ENCODE peak calls at places on chromosome 20, in nine cellular contexts. D is cardiac muscle cell, Z is neural progenitor cell, B is aorta, M is OCI-LY7, G is heart left ventricle, E is tibial nerve, J is A549, Q is PC-9. U is an unnamed sample.

GRCh38 chr20:38885357-38885756 is 40.9 kb upstream of the FAM83D start:
- DNase-seq in D (no peak), Z (no peak), B (no peak), M (no peak), G (no peak), E (no peak), J (no peak), Q (no peak), U (no peak)

GRCh38 chr20:36311854-36312723 is 6.0 kb downstream of the DLGAP4 start:
- DNase-seq in D (no peak), Z (no peak), B (peak), M (no peak), G (no peak), E (no peak), J (no peak), Q (no peak), U (peak)

GRCh38 chr20:36932476-36933426 is 18.8 kb downstream of the SAMHD1 start:
- DNase-seq in D (peak), Z (no peak), B (no peak), M (no peak), G (no peak), E (no peak), J (no peak), Q (peak), U (no peak)

GRCh38 chr20:39433461-39433860 is 471.3 kb downstream of the DHX35 start:
- DNase-seq in D (no peak), Z (no peak), B (no peak), M (no peak), G (no peak), E (no peak), J (no peak), Q (no peak), U (no peak)

GRCh38 chr20:15528386-15529111 is 1044.7 kb downstream of the KIF16B start:
- DNase-seq in D (no peak), Z (no peak), B (no peak), M (no peak), G (no peak), E (no peak), J (no peak), Q (no peak), U (peak)

GRCh38 chr20:25038103-25038410 is 19.9 kb downstream of the ACSS1 start:
- DNase-seq in D (no peak), Z (no peak), B (no peak), M (no peak), G (no peak), E (no peak), J (no peak), Q (no peak), U (no peak)

GRCh38 chr20:62891111-62891510 is 29.5 kb upstream of the TCFL5 start:
- DNase-seq in D (no peak), Z (no peak), B (no peak), M (no peak), G (no peak), E (no peak), J (no peak), Q (no peak), U (no peak)

GRCh38 chr20:49161428-49162152 is 26.5 kb downstream of the STAU1 start:
- DNase-seq in D (no peak), Z (no peak), B (no peak), M (no peak), G (no peak), E (no peak), J (no peak), Q (no peak), U (no peak)

GRCh38 chr20:18154342-18154741 is 16.7 kb downstream of the KAT14 start:
- DNase-seq in D (no peak), Z (no peak), B (no peak), M (no peak), G (no peak), E (no peak), J (no peak), Q (no peak), U (no peak)

GRCh38 chr20:53608456-53609413 is 15.1 kb upstream of the ZNF217 start:
- DNase-seq in D (peak), Z (no peak), B (peak), M (no peak), G (no peak), E (no peak), J (no peak), Q (no peak), U (no peak)

GRCh38 chr20:23050847-23051627 is 1.6 kb upstream of the THBD start:
- DNase-seq in D (peak), Z (peak), B (peak), M (no peak), G (peak), E (peak), J (peak), Q (peak), U (peak)

GRCh38 chr20:19566226-19566960 is 191.7 kb upstream of the RIN2 start:
- DNase-seq in D (peak), Z (no peak), B (no peak), M (no peak), G (no peak), E (no peak), J (no peak), Q (no peak), U (no peak)

GRCh38 chr20:17681741-17682102 is 320 bp downstream of the RRBP1 start:
- DNase-seq in D (no peak), Z (no peak), B (no peak), M (no peak), G (no peak), E (no peak), J (no peak), Q (no peak), U (no peak)

GRCh38 chr20:57263767-57264150 is 2.7 kb downstream of the BMP7 start:
- DNase-seq in D (no peak), Z (no peak), B (no peak), M (no peak), G (no peak), E (no peak), J (no peak), Q (no peak), U (no peak)
- H3K4me3 ChIP-seq in D (peak), Z (peak), B (no peak), M (peak), G (no peak), E (no peak), J (no peak), Q (no peak), U (no peak)

DNA sequence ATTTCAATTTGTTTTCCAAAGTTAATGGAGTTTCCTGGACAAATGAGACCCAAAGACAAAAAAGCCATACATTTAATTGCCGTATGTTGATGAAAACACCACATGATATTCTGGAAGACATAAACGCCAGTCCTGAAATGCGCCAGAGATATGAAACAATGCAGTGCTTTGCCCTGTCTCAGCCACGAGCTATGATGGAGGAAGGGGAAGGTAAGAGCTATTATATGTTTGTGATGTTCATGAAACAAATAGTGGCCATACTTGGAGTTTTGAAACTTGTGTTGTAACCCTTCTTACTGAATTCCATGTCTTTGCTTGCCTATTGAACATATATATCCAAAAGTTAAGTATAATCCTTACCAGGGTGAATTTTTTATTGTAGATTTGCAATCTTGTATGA is 125.9 kb downstream of the NCOA3 start:
- DNase-seq in D (no peak), Z (no peak), B (no peak), M (no peak), G (no peak), E (no peak), J (no peak), Q (no peak), U (no peak)
- H3K4me3 ChIP-seq in D (no peak), Z (no peak), B (no peak), M (no peak), G (no peak), E (no peak), J (no peak), Q (no peak), U (no peak)

GRCh38 chr20:51457281-51457932 is 85.1 kb downstream of the NFATC2 start:
- DNase-seq in D (peak), Z (peak), B (peak), M (peak), G (peak), E (no peak), J (peak), Q (peak), U (peak)

GRCh38 chr20:51454250-51454865 is 88.2 kb downstream of the NFATC2 start:
- DNase-seq in D (no peak), Z (no peak), B (no peak), M (no peak), G (no peak), E (no peak), J (no peak), Q (no peak), U (no peak)

GRCh38 chr20:51460163-51460562 is 82.4 kb downstream of the NFATC2 start:
- DNase-seq in D (no peak), Z (no peak), B (no peak), M (no peak), G (no peak), E (no peak), J (no peak), Q (no peak), U (no peak)

GRCh38 chr20:51458751-51459439 is 83.6 kb downstream of the NFATC2 start:
- DNase-seq in D (no peak), Z (no peak), B (no peak), M (no peak), G (no peak), E (no peak), J (no peak), Q (no peak), U (no peak)

DNA sequence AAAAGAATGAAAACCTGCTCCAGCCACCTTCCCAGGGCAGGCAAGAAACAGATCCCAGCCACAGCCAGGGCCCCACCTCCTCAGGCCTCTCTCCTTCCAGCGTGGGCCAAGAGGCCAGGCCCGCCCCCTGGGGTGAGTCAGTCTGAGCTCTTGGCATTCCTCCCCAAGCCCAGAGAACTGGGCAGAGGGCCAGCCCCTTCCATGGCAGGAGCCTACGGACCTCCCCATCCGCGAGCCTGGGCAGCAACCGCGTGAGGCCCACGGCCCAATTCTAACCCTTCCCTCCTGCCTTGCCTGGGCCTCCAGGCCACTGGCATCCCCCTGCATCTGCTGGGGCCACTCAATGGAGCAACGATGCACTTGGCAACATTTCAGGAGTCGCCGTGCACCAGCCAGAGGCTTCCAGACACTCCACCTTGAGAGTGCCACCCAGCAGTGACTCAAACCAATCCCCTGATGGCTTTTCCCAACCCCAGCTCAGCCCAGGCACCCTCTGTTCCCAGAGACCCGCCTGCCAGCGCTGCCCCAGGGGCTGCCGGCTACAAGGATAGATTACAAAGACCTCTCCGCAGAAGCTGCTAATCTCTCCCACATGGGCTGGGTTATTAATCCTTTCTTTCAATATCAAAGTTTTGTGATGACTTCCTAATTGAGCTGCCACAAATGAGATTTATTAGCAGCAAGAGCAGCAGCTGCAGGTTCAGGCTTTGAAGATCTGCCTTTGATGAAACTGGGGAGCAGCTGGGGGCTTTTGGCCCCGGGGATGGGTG is 85.8 kb downstream of the NFATC2 start:
- DNase-seq in D (peak), Z (peak), B (peak), M (no peak), G (peak), E (peak), J (peak), Q (peak), U (peak)
- H3K4me3 ChIP-seq in D (no peak), Z (no peak), B (no peak), M (no peak), G (no peak), E (peak), J (peak), Q (peak), U (no peak)

GRCh38 chr20:51695574-51696303 is 72.5 kb downstream of the ATP9A start:
- DNase-seq in D (peak), Z (no peak), B (no peak), M (no peak), G (no peak), E (no peak), J (peak), Q (peak), U (no peak)
- H3K4me3 ChIP-seq in D (no peak), Z (peak), B (no peak), M (peak), G (no peak), E (no peak), J (no peak), Q (no peak), U (no peak)

DNA sequence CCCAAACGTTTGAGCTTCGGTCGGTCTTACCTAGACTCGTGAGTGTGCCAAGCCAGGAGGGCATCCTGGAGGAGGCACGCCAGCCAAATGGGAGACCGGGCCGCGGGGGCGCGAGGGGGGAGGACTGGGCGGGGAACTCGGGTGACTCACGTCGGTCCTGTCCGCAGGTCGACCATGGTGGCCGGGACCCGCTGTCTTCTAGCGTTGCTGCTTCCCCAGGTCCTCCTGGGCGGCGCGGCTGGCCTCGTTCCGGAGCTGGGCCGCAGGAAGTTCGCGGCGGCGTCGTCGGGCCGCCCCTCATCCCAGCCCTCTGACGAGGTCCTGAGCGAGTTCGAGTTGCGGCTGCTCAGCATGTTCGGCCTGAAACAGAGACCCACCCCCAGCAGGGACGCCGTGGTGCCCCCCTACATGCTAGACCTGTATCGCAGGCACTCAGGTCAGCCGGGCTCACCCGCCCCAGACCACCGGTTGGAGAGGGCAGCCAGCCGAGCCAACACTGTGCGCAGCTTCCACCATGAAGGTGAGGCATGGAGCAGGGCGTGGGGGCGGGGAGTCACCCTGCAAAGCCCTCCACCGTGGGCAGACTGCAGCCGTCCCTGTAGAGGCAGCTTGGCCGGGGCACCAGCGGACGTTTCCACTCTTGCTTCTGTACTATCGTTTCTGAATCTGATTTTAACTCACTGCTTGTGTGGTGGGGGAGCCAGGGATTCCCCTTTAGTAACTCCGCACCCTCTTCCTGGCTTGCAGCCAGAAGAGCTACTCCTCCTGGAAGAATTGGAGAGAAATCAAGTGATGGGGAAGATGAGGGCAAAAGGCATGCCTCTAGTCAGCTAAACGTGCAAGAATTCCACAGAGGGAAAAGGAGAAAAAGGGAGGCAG is 2.7 kb downstream of the BMP2 start:
- DNase-seq in D (peak), Z (peak), B (peak), M (no peak), G (peak), E (no peak), J (no peak), Q (no peak), U (peak)
- H3K4me3 ChIP-seq in D (peak), Z (peak), B (peak), M (no peak), G (peak), E (peak), J (no peak), Q (no peak), U (no peak)

GRCh38 chr20:34155864-34156263 is 43.8 kb upstream of the EIF2S2 start:
- DNase-seq in D (no peak), Z (no peak), B (no peak), M (no peak), G (no peak), E (no peak), J (no peak), Q (no peak), U (no peak)
- H3K4me3 ChIP-seq in D (no peak), Z (no peak), B (no peak), M (no peak), G (no peak), E (no peak), J (no peak), Q (no peak), U (no peak)